ENCODE peak calls at places on chromosomes 2 and 18, in four cellular contexts. Z is kidney epithelial cell, B is mucosa of gallbladder, U is amniotic stem cell. W is an unnamed sample.

GRCh38 chr2:31079665-31080064 is 58.6 kb downstream of the GALNT14 start:
- DNase-seq in B (no peak), Z (no peak), U (no peak), W (no peak)

GRCh38 chr2:58870704-58871103 is 629.6 kb upstream of the FANCL start:
- DNase-seq in U (no peak), Z (no peak), B (no peak), W (no peak)

GRCh38 chr2:209380278-209380677 is 43.6 kb upstream of the MAP2 start:
- DNase-seq in B (no peak), U (no peak), Z (peak), W (no peak)

GRCh38 chr2:224517963-224518362 is 67.2 kb downstream of the CUL3 start:
- DNase-seq in Z (no peak), U (no peak), B (no peak), W (no peak)

GRCh38 chr2:57549642-57550102 is 496.9 kb upstream of the VRK2 start:
- DNase-seq in U (no peak), B (no peak), Z (no peak), W (no peak)

GRCh38 chr2:175036582-175037018 is 31.4 kb upstream of the CHN1 start:
- DNase-seq in Z (no peak), B (no peak), U (no peak), W (no peak)

GRCh38 chr18:59155140-59155539 is 15.5 kb downstream of the SEC11C start:
- DNase-seq in B (no peak), U (peak), Z (peak), W (no peak)

GRCh38 chr2:190261851-190262250 is 57.8 kb downstream of the HIBCH start:
- DNase-seq in B (no peak), Z (no peak), U (no peak), W (no peak)

GRCh38 chr2:172102858-172103359 is at the start of gene DLX2:
- DNase-seq in Z (peak), B (peak), U (peak), W (no peak)

GRCh38 chr2:47056875-47057731 is 98.0 kb downstream of the STPG4 start:
- DNase-seq in Z (no peak), B (peak), U (no peak), W (no peak)

GRCh38 chr2:62814132-62814531 is 108.6 kb downstream of the EHBP1 start:
- DNase-seq in B (no peak), Z (no peak), U (no peak), W (no peak)

GRCh38 chr2:150859872-150860271 is 372.4 kb upstream of the RND3 start:
- DNase-seq in B (no peak), U (no peak), Z (no peak), W (no peak)